ENCODE peak calls at places on chromosomes 4 and X, in nine cellular contexts. P is suprapubic skin; L is fibroblast of mammary gland; T is fibroblast of the aortic adventitia; Z is CD8-positive, alpha-beta T cell; C is ovary; R is choroid plexus epithelial cell; V is astrocyte; A is dorsolateral prefrontal cortex. S is an unnamed sample.
A peak's percentile ranks its signal among the peaks of the same experiment; 100 is the strongest.

GRCh38 chr4:163344147-163345050 is 707 bp downstream of the NPY5R start:
- DNase-seq in V (no peak), T (no peak), C (no peak), A (no peak), L (no peak), R (no peak), P (no peak), Z (no peak), S (no peak)

GRCh38 chr4:189837462-189837861 is 103.2 kb upstream of the FRG1 start:
- DNase-seq in L (no peak), C (no peak), T (no peak), V (no peak), P (no peak), Z (no peak), R (no peak), A (no peak), S (no peak)

GRCh38 chr4:168475745-168476144 is 4.5 kb downstream of the DDX60L start:
- DNase-seq in T (no peak), C (no peak), Z (no peak), V (no peak), P (no peak), L (peak; percentile 11), R (peak; percentile 31), A (no peak), S (no peak)

GRCh38 chrX:109635151-109635550 is 10.2 kb upstream of the KCNE5 start:
- DNase-seq in R (peak; percentile 49), P (no peak), Z (no peak), V (no peak), L (peak; percentile 23), T (peak; percentile 16), A (no peak), C (no peak), S (no peak)

GRCh38 chrX:12327836-12328235 is 189.6 kb downstream of the FRMPD4 start:
- DNase-seq in Z (no peak), L (peak; percentile 18), A (no peak), R (no peak), P (no peak), V (no peak), C (no peak), T (no peak), S (no peak)

GRCh38 chr4:1852904-1853623 is 2.9 kb downstream of the LETM1 start:
- DNase-seq in T (no peak), L (no peak), R (no peak), Z (no peak), V (no peak), P (no peak), C (no peak), A (no peak), S (no peak)

GRCh38 chr4:172813359-172813923 is 355.2 kb upstream of the GALNT7 start:
- DNase-seq in P (no peak), V (peak; percentile 20), L (no peak), Z (no peak), C (no peak), A (no peak), T (no peak), R (peak; percentile 22), S (no peak)

GRCh38 chrX:84907324-84907946 is 96.2 kb upstream of the APOOL start:
- DNase-seq in T (peak; percentile 14), C (no peak), L (peak; percentile 56), R (peak; percentile 34), P (no peak), V (no peak), A (no peak), Z (no peak), S (no peak)

GRCh38 chr4:13365195-13365594 is 118.9 kb downstream of the RAB28 start:
- DNase-seq in Z (no peak), C (no peak), V (no peak), L (no peak), T (no peak), P (no peak), R (no peak), A (no peak), S (no peak)

GRCh38 chrX:53654378-53654777 is 32.1 kb downstream of the HUWE1 start:
- DNase-seq in P (no peak), V (no peak), T (no peak), C (no peak), R (peak; percentile 30), L (no peak), Z (no peak), A (no peak), S (no peak)

GRCh38 chr4:89111833-89112563 is 665 bp downstream of the TIGD2 start:
- DNase-seq in P (no peak), C (no peak), R (peak; percentile 98), Z (no peak), L (peak; percentile 93), V (peak; percentile 86), T (peak; percentile 85), A (no peak), S (no peak)

GRCh38 chr4:120870279-120870673 is 52.2 kb downstream of the PRDM5 start:
- DNase-seq in C (no peak), Z (no peak), L (no peak), P (no peak), V (no peak), R (no peak), A (no peak), T (no peak), S (no peak)

GRCh38 chrX:148133099-148133725 is 152.1 kb downstream of the FMR1NB start:
- DNase-seq in R (no peak), T (peak; percentile 11), Z (no peak), P (no peak), C (no peak), V (no peak), A (no peak), L (no peak), S (no peak)

GRCh38 chr4:133320576-133321170 is 171.6 kb downstream of the PCDH10 start:
- DNase-seq in R (peak; percentile 65), A (no peak), P (no peak), C (no peak), V (peak; percentile 11), Z (no peak), L (peak; percentile 12), T (peak; percentile 3), S (no peak)

GRCh38 chr4:978957-979701 is 5.8 kb upstream of the DGKQ start:
- DNase-seq in R (peak; percentile 74), L (peak; percentile 56), Z (no peak), V (peak; percentile 3), A (no peak), C (no peak), P (no peak), T (peak; percentile 48), S (no peak)

GRCh38 chr4:24234288-24234848 is 344.5 kb upstream of the PPARGC1A start:
- DNase-seq in T (no peak), P (no peak), C (no peak), Z (no peak), A (no peak), R (no peak), L (no peak), V (no peak), S (no peak)

GRCh38 chr4:15690020-15690809 is 8.6 kb downstream of the FAM200B start:
- DNase-seq in R (peak; percentile 96), C (no peak), P (no peak), L (peak; percentile 81), V (peak; percentile 98), A (no peak), T (peak; percentile 98), Z (no peak), S (no peak)

GRCh38 chr4:76624271-76624681 is 189.2 kb downstream of the SHROOM3 start:
- DNase-seq in P (no peak), R (peak; percentile 95), T (peak; percentile 90), L (peak; percentile 94), C (peak; percentile 61), V (peak; percentile 98), A (no peak), Z (no peak), S (peak; percentile 71)

GRCh38 chr4:26873391-26874026 is 12.9 kb downstream of the STIM2 start:
- DNase-seq in R (no peak), T (no peak), Z (peak; percentile 63), L (no peak), C (no peak), P (no peak), V (no peak), A (no peak), S (no peak)

DNA sequence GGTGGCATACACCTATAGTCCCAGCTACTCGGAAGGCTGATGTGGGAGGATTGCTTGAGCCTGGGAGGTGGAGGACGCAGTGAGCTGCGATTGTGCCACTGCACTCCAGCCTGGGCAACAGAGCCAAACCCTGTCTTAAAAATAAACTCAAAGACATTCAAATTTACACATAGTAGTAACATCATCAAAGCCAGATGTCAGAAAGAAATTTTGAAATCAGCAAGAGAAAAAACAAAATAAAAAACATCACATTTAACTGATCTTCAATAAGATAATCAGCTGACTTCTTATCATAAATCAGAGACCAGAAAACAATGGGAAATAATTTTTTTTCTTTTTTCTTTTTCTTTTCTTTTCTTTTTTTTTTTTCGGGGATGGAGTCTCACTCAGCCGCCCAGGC is 78.9 kb upstream of the ZCCHC13 start:
- DNase-seq in L (no peak), T (no peak), A (no peak), C (no peak), V (no peak), R (no peak), P (no peak), Z (no peak), S (no peak)
- TF ChIP-seq CTCF in L (no peak), T (no peak), A (no peak), C (no peak), V (no peak), R (no peak), P (no peak), Z (no peak), S (no peak)

DNA sequence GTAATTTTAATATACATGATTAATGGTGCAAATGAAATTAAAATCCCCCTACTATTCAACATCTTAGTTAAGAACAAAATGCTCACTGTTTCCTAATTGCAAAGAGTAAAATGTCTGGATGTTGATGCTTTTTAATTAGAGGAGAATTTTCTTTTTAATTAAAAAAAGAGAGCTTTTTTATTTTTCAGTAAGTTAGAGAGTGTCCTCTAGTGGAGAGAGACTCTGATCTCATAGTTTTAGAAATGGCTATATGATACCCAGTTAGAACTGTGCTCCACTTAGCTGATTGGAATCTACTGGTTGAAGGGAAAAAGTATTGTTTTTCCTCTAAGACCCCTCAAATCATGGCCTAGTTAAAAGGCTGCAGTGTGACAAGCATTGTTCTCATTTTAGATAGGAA is 312.0 kb upstream of the MAGEB2 start:
- DNase-seq in Z (no peak), L (peak; percentile 6), P (no peak), A (no peak), V (no peak), R (peak; percentile 40), T (peak; percentile 34), C (no peak), S (no peak)
- TF ChIP-seq CTCF in Z (no peak), L (peak; percentile 42), P (no peak), A (peak; percentile 37), V (peak; percentile 16), R (peak; percentile 51), T (peak; percentile 57), C (no peak), S (no peak)

DNA sequence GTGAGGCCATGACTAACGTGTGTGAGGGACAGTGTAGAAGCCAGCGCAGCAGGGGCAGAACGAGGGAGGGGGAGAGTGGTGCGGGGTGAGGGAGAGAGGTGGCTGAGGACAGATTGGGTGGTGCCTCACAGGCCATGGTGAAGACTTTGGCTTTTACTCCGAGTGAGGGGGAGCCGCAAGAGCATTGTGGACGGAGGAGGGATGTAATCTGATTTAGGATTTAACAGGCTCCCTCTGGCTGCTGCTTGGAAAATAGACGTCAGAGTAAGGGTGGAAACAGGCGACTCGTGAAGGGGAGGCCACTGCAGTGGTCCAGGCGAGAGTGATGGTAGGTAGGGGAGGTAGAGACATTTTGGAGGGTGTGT is 13.0 kb downstream of the PPP1R3F start:
- DNase-seq in L (peak; percentile 48), A (no peak), R (peak; percentile 43), V (peak; percentile 8), Z (no peak), T (peak; percentile 44), C (peak; percentile 24), P (no peak), S (no peak)
- TF ChIP-seq CTCF in L (peak; percentile 42), A (peak; percentile 15), R (peak; percentile 53), V (no peak), Z (no peak), T (peak; percentile 30), C (no peak), P (no peak), S (no peak)

GRCh38 chrX:17374619-17375360 is at the start of gene NHS:
- DNase-seq in R (peak; percentile 70), Z (no peak), V (peak; percentile 59), C (peak; percentile 73), T (peak; percentile 72), P (no peak), A (no peak), L (peak; percentile 62), S (peak; percentile 58)
- TF ChIP-seq CTCF in R (peak; percentile 37), Z (no peak), V (no peak), C (peak; percentile 41), T (peak; percentile 47), P (no peak), A (peak; percentile 17), L (peak; percentile 20), S (peak; percentile 21)